ENCODE peak calls at places on chromosomes 2 and 18, in four cellular contexts. K is RWPE2, I is AG04450, A is neural progenitor cell. L is an unnamed sample.

GRCh38 chr2:199443589-199444130 is 14.1 kb downstream of the SATB2 start:
- DNase-seq in K (no peak), I (no peak), A (no peak), L (no peak)

GRCh38 chr2:215979615-215980014 is 33.7 kb downstream of the MREG start:
- DNase-seq in K (no peak), I (no peak), A (no peak), L (no peak)

GRCh38 chr18:66640431-66640830 is 36.5 kb upstream of the CDH19 start:
- DNase-seq in K (no peak), I (no peak), A (no peak), L (no peak)

GRCh38 chr2:37671013-37671815 is at the start of gene CDC42EP3:
- DNase-seq in K (peak; percentile 67), I (no peak), A (peak; percentile 88), L (no peak)

GRCh38 chr2:165402142-165402541 is 67.4 kb upstream of the CSRNP3 start:
- DNase-seq in K (no peak), I (no peak), A (no peak), L (no peak)

GRCh38 chr2:232319117-232320037 is 59.2 kb upstream of the ALPP start:
- DNase-seq in K (peak; percentile 35), I (no peak), A (no peak), L (no peak)

GRCh38 chr2:26086155-26086634 is 52.3 kb downstream of the RAB10 start:
- DNase-seq in K (no peak), I (peak; percentile 32), A (no peak), L (no peak)

GRCh38 chr18:7633171-7633570 is 66.1 kb downstream of the PTPRM start:
- DNase-seq in K (no peak), I (no peak), A (no peak), L (no peak)

GRCh38 chr2:41313082-41313481 is 734.7 kb upstream of the PKDCC start:
- DNase-seq in K (no peak), I (no peak), A (no peak), L (no peak)

GRCh38 chr2:137969418-137969765 is 5.1 kb downstream of the HNMT start:
- DNase-seq in K (no peak), I (peak; percentile 61), A (no peak), L (no peak)

GRCh38 chr2:224308267-224308911 is 93.5 kb downstream of the FAM124B start:
- DNase-seq in K (no peak), I (no peak), A (no peak), L (no peak)

GRCh38 chr2:233244818-233245217 is 6.7 kb upstream of the ATG16L1 start:
- DNase-seq in K (no peak), I (no peak), A (no peak), L (no peak)

GRCh38 chr18:48621815-48622555 is 83.2 kb downstream of the CTIF start:
- DNase-seq in K (no peak), I (no peak), A (no peak), L (no peak)

GRCh38 chr2:233061591-233062446 is 1.7 kb downstream of the INPP5D start:
- DNase-seq in K (no peak), I (no peak), A (peak; percentile 49), L (no peak)

GRCh38 chr2:199455533-199456382 is 2.0 kb downstream of the SATB2 start:
- DNase-seq in K (peak; percentile 56), I (no peak), A (peak; percentile 77), L (no peak)

GRCh38 chr18:26470011-26470637 is 78.2 kb downstream of the KCTD1 start:
- DNase-seq in K (no peak), I (peak; percentile 55), A (peak; percentile 21), L (no peak)

GRCh38 chr18:48801728-48802542 is 148.8 kb downstream of the SMAD7 start:
- DNase-seq in K (peak; percentile 20), I (no peak), A (no peak), L (peak; percentile 28)

DNA sequence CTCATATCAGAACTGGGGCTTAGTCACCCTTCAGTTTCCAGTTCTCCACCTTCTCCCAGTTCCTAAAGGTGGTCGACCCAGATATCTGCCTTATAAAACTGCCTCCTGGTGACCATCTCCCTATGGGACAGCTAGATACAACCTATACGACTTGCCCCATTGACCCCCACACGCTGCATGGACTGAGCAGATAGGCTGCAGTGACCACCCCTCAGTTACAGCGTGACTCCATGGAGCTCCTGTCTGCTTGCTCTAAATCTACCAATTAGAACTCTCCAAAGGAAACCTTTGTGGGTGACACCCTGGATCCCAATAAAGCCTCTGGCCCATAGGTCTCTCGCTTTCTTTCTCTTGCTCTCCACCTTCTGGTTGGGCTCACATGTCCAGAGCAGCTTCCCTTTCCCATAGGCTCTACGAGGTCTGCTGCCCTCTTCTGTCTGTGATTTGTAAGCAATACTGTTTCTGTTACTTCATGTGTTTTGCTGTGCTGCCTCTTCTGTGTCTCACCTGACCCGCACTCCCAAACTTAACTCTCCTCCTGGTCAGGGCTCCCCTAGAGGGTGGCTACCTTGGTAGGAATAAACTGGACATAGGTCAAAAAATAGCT is 971.3 kb upstream of the FAM98A start:
- DNase-seq in K (no peak), I (no peak), A (peak; percentile 40), L (no peak)
- TF ChIP-seq CTCF in K (peak; percentile 84), I (no peak), A (peak; percentile 44), L (peak; percentile 39)

GRCh38 chr2:202043473-202043872 is 9.8 kb downstream of the FZD7 start:
- DNase-seq in K (no peak), I (no peak), A (no peak), L (no peak)

GRCh38 chr2:202049092-202049728 is 15.6 kb downstream of the FZD7 start:
- DNase-seq in K (no peak), I (no peak), A (no peak), L (no peak)

GRCh38 chr2:202042444-202042843 is 8.8 kb downstream of the FZD7 start:
- DNase-seq in K (no peak), I (no peak), A (no peak), L (no peak)

GRCh38 chr2:202046577-202046976 is 12.9 kb downstream of the FZD7 start:
- DNase-seq in K (no peak), I (no peak), A (no peak), L (no peak)

GRCh38 chr2:202044777-202045176 is 11.1 kb downstream of the FZD7 start:
- DNase-seq in K (no peak), I (no peak), A (no peak), L (no peak)
- H3K4me3 ChIP-seq in K (no peak overlapping the region), I (no peak overlapping the region), A (no peak overlapping the region), L (no peak overlapping the region)

GRCh38 chr2:54657664-54658083 is 65.8 kb upstream of the EML6 start:
- DNase-seq in K (no peak), I (no peak), A (peak; percentile 69), L (no peak)
- H3K27ac ChIP-seq in K (no peak overlapping the region), I (no peak overlapping the region), A (no peak overlapping the region), L (peak overlapping the region; percentile 71)

GRCh38 chr18:8706981-8707940 is 1.9 kb downstream of the MTCL1 start:
- DNase-seq in K (no peak), I (no peak), A (peak; percentile 86), L (peak; percentile 67)
- TF ChIP-seq CTCF in K (peak; percentile 69), I (peak; percentile 27), A (peak; percentile 47), L (no peak)

GRCh38 chr2:42935692-42936631 is 143.6 kb upstream of the HAAO start:
- DNase-seq in K (no peak), I (no peak), A (no peak), L (no peak)

GRCh38 chr2:42938671-42939370 is 146.4 kb upstream of the HAAO start:
- DNase-seq in K (no peak), I (no peak), A (no peak), L (no peak)

GRCh38 chr2:42939411-42940206 is 147.2 kb upstream of the HAAO start:
- DNase-seq in K (no peak), I (no peak), A (no peak), L (no peak)

GRCh38 chr2:42936632-42936996 is 144.2 kb upstream of the HAAO start:
- DNase-seq in K (no peak), I (no peak), A (no peak), L (no peak)

DNA sequence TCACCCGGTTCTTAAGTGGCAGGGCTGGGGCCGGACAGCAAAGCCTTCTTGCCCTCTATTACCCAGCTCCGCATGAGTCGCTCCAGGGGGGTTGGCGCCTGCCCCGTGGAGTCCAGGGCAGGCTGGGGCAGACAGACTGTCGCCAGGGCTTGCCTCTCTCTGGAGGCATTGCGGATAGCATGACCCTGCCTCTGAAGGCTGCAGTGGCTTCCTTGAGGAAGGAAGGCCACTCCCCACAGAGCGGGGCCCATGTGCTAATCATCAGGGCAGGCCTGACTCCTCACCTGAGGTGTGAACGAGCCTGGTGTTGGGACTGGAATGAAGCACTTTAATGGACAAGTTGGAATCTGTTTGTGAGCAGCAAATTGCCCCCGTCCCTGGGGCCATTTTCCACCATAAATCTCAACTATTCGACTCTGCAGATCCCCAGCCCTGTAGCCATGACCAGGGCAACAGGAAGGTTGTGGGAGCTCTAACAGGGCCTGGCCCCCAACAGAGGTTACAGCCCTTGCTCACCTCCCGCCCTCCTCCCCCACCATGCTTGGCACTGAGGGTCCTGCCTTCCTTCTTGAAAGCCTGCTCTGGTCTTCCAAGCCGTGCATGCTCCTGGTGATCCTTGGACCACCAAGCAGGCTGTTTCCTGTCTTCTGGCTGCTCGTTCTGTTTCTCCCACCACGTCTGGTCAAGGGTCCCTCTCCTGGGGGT is 144.9 kb upstream of the HAAO start:
- DNase-seq in K (peak; percentile 66), I (no peak), A (no peak), L (no peak)
- H3K4me3 ChIP-seq in K (no peak overlapping the region), I (no peak overlapping the region), A (no peak overlapping the region), L (no peak overlapping the region)

GRCh38 chr2:105857076-105857740 is 112.5 kb downstream of the NCK2 start:
- DNase-seq in K (no peak), I (no peak), A (no peak), L (peak; percentile 92)
- H3K27ac ChIP-seq in K (no peak overlapping the region), I (no peak overlapping the region), A (no peak overlapping the region), L (peak overlapping the region; percentile 14)

DNA sequence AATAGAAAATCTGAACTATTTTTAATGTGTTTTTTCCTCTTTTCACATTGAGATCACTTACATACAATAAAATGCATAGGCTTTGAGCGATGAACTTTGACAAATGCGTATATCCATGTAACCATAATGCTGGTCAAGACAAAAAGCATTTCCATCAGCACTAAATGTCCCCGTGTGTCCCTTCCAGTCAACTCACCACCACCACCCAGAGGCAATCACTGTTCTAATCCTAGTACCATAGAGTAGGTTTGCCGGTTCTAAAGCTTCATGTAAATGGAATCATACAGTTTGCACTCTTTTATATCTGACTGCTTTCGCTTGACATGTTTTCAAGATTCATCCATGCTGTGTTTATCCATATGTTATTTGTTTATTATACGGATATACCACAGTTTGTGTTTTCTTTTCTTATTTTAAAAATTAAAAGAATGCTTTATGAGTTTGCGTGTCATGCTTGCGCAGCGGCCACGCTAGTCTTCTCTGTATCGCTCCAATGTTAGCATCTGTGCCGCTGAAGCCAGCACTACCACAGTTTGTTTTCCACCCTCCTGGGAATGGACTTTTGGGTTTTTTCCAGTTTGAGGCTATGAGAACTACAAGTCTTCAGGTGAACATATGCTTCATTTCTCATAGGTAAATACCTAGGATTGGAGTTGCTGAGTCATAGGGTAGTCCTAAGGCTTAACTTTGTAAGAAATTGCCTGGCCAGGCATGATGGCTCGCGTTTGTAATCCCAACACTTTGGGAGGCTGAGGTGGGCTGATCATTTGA is 197.5 kb upstream of the CHAC2 start:
- DNase-seq in K (no peak), I (no peak), A (no peak), L (no peak)
- TF ChIP-seq CTCF in K (peak; percentile 7), I (no peak), A (no peak), L (no peak)

L was measured in dorsolateral prefrontal cortex.